ENCODE peak calls at places on chromosomes 16 and 17, in nine cellular contexts. L, F, N, J, E, M, C, K and D are unnamed samples.

GRCh38 chr16:51225902-51226301 is 74.8 kb upstream of the SALL1 start:
- DNase-seq in L (no peak), F (no peak), N (no peak), J (no peak), E (no peak), M (no peak), C (no peak), K (no peak), D (no peak)

GRCh38 chr17:37045271-37045946 is 96.7 kb downstream of the AATF start:
- DNase-seq in L (no peak), F (no peak), N (no peak), J (no peak), E (no peak), M (no peak), C (no peak), K (no peak), D (no peak)

GRCh38 chr17:8122923-8123694 is 797 bp downstream of the HES7 start:
- DNase-seq in L (no peak), F (peak; percentile 49), N (no peak), J (no peak), E (peak; percentile 23), M (no peak), C (no peak), K (no peak), D (no peak)

GRCh38 chr17:7929158-7930029 is at the start of gene KCNAB3:
- DNase-seq in L (no peak), F (peak; percentile 86), N (no peak), J (no peak), E (peak; percentile 10), M (no peak), C (peak; percentile 36), K (peak; percentile 58), D (peak; percentile 66)

GRCh38 chr16:1026784-1027415 is 45.3 kb downstream of the SOX8 start:
- DNase-seq in L (no peak), F (no peak), N (no peak), J (no peak), E (no peak), M (no peak), C (no peak), K (no peak), D (no peak)

GRCh38 chr16:30166202-30166902 is 17.1 kb upstream of the CORO1A start:
- DNase-seq in L (peak; percentile 65), F (no peak), N (no peak), J (no peak), E (no peak), M (no peak), C (no peak), K (peak; percentile 73), D (peak; percentile 99)

GRCh38 chr16:71712501-71712900 is 12.0 kb downstream of the PHLPP2 start:
- DNase-seq in L (no peak), F (no peak), N (no peak), J (no peak), E (no peak), M (no peak), C (no peak), K (no peak), D (no peak)

GRCh38 chr16:24734382-24734781 is 4.9 kb downstream of the TNRC6A start:
- DNase-seq in L (no peak), F (no peak), N (no peak), J (no peak), E (no peak), M (no peak), C (peak; percentile 30), K (no peak), D (peak; percentile 47)

GRCh38 chr17:79028496-79029326 is 4.7 kb downstream of the C1QTNF1 start:
- DNase-seq in L (no peak), F (no peak), N (no peak), J (no peak), E (no peak), M (no peak), C (no peak), K (no peak), D (no peak)

GRCh38 chr16:31382485-31383161 is 10.5 kb upstream of the ITGAD start:
- DNase-seq in L (peak; percentile 73), F (peak; percentile 77), N (peak; percentile 80), J (peak; percentile 41), E (peak; percentile 11), M (peak; percentile 53), C (peak; percentile 17), K (peak; percentile 17), D (peak; percentile 78)

GRCh38 chr17:78745407-78746088 is 36.5 kb downstream of the CYTH1 start:
- DNase-seq in L (no peak), F (peak; percentile 27), N (no peak), J (no peak), E (no peak), M (peak; percentile 40), C (no peak), K (no peak), D (peak; percentile 14)

GRCh38 chr17:38608648-38609047 is 2.9 kb upstream of the SRCIN1 start:
- DNase-seq in L (no peak), F (no peak), N (no peak), J (no peak), E (no peak), M (no peak), C (no peak), K (no peak), D (no peak)

GRCh38 chr16:54424043-54424451 is 137.5 kb upstream of the IRX3 start:
- DNase-seq in L (no peak), F (no peak), N (no peak), J (no peak), E (no peak), M (no peak), C (no peak), K (no peak), D (no peak)

GRCh38 chr17:2803971-2804370 is 7.7 kb downstream of the RAP1GAP2 start:
- DNase-seq in L (no peak), F (no peak), N (no peak), J (no peak), E (no peak), M (no peak), C (no peak), K (no peak), D (no peak)

GRCh38 chr16:9913604-9914330 is 268.5 kb downstream of the GRIN2A start:
- DNase-seq in L (no peak), F (no peak), N (no peak), J (no peak), E (no peak), M (no peak), C (no peak), K (no peak), D (no peak)

GRCh38 chr17:50363217-50364060 is 9.5 kb downstream of the MRPL27 start:
- DNase-seq in L (no peak), F (peak; percentile 65), N (no peak), J (no peak), E (no peak), M (no peak), C (no peak), K (no peak), D (no peak)

GRCh38 chr17:18246880-18247612 is 11.5 kb downstream of the FLII start:
- DNase-seq in L (peak; percentile 87), F (peak; percentile 81), N (peak; percentile 83), J (no peak), E (no peak), M (no peak), C (no peak), K (no peak), D (peak; percentile 27)

GRCh38 chr16:48498761-48499600 is 111.0 kb downstream of the N4BP1 start:
- DNase-seq in L (no peak), F (peak; percentile 30), N (no peak), J (no peak), E (no peak), M (no peak), C (peak; percentile 39), K (no peak), D (peak; percentile 40)

GRCh38 chr17:72284806-72285205 is 164.0 kb downstream of the SOX9 start:
- DNase-seq in L (no peak), F (no peak), N (no peak), J (no peak), E (no peak), M (no peak), C (no peak), K (no peak), D (no peak)

GRCh38 chr17:65231662-65232335 is 94.6 kb downstream of the RGS9 start:
- DNase-seq in L (peak; percentile 52), F (peak; percentile 64), N (peak; percentile 98), J (no peak), E (no peak), M (peak; percentile 15), C (peak; percentile 84), K (peak; percentile 55), D (peak; percentile 53)